ENCODE peak calls at places on chromosomes 6 and 20, in eight cellular contexts. D, E, H, K, Z, U, X and P are unnamed samples.

GRCh38 chr6:119517428-119517827 is 167.9 kb upstream of the MAN1A1 start:
- DNase-seq in X (no peak), D (no peak), K (no peak), U (no peak), H (no peak), Z (no peak), E (peak; percentile 53), P (no peak)

GRCh38 chr6:1629316-1629715 is 19.6 kb downstream of the FOXC1 start:
- DNase-seq in E (no peak), U (no peak), Z (no peak), K (no peak), D (no peak), X (no peak), H (no peak), P (peak; percentile 52)

GRCh38 chr6:34102099-34102656 is 43.7 kb downstream of the GRM4 start:
- DNase-seq in D (no peak), H (no peak), K (no peak), U (no peak), Z (no peak), X (no peak), E (no peak), P (no peak)

GRCh38 chr6:31400467-31401289 is 2.7 kb upstream of the MICA start:
- DNase-seq in K (peak; percentile 34), U (peak; percentile 53), X (peak; percentile 65), D (peak; percentile 47), H (peak; percentile 65), E (peak; percentile 77), Z (peak; percentile 72), P (peak; percentile 73)

GRCh38 chr6:33641144-33641543 is 20.0 kb downstream of the ITPR3 start:
- DNase-seq in D (no peak), K (no peak), Z (no peak), U (no peak), H (no peak), E (no peak), X (no peak), P (no peak)

GRCh38 chr20:47438464-47439381 is 63.0 kb upstream of the NCOA3 start:
- DNase-seq in Z (no peak), U (peak; percentile 61), K (no peak), X (peak; percentile 80), E (peak; percentile 68), D (peak; percentile 67), H (peak; percentile 77), P (no peak)

GRCh38 chr6:89414215-89414614 is 2.1 kb upstream of the RRAGD start:
- DNase-seq in E (no peak), D (no peak), K (no peak), U (no peak), X (no peak), H (no peak), Z (no peak), P (no peak)

GRCh38 chr6:132253211-132253610 is 148.1 kb downstream of the MOXD1 start:
- DNase-seq in Z (no peak), X (no peak), E (no peak), H (no peak), K (no peak), U (no peak), D (no peak), P (no peak)

GRCh38 chr6:152308306-152308705 is 328.9 kb downstream of the SYNE1 start:
- DNase-seq in X (no peak), U (no peak), Z (no peak), E (peak; percentile 60), K (no peak), D (no peak), H (no peak), P (peak; percentile 3)

GRCh38 chr20:62926229-62927127 is at the start of gene DIDO1:
- DNase-seq in U (peak; percentile 77), E (peak; percentile 88), Z (peak; percentile 94), H (peak; percentile 97), D (peak; percentile 91), X (peak; percentile 91), K (peak; percentile 77), P (peak; percentile 98)

GRCh38 chr6:18307006-18307405 is 42.7 kb upstream of the DEK start:
- DNase-seq in Z (no peak), D (peak; percentile 61), X (no peak), K (peak; percentile 48), H (no peak), E (peak; percentile 91), U (peak; percentile 89), P (no peak)

GRCh38 chr20:25848222-25848621 is 151.6 kb upstream of the ZNF337 start:
- DNase-seq in X (no peak), D (no peak), H (no peak), E (no peak), Z (no peak), U (no peak), K (no peak), P (no peak)

GRCh38 chr6:148935705-148936306 is 189.0 kb downstream of the UST start:
- DNase-seq in K (peak; percentile 71), D (no peak), E (no peak), H (no peak), Z (no peak), U (peak; percentile 71), X (peak; percentile 80), P (no peak)

GRCh38 chr6:148932731-148933130 is 185.9 kb downstream of the UST start:
- DNase-seq in H (no peak), D (no peak), E (no peak), X (no peak), Z (no peak), U (peak; percentile 60), K (peak; percentile 44), P (no peak)

GRCh38 chr6:148934956-148935355 is 188.1 kb downstream of the UST start:
- DNase-seq in Z (no peak), D (no peak), E (no peak), U (no peak), X (no peak), H (no peak), K (no peak), P (no peak)

GRCh38 chr6:148932208-148932607 is 185.4 kb downstream of the UST start:
- DNase-seq in U (no peak), X (no peak), D (no peak), H (no peak), K (no peak), E (no peak), Z (no peak), P (no peak)

GRCh38 chr6:148934534-148934933 is 187.7 kb downstream of the UST start:
- DNase-seq in E (no peak), H (no peak), U (peak; percentile 46), D (no peak), Z (no peak), K (peak; percentile 58), X (peak; percentile 5), P (peak; percentile 69)
- H3K4me2 ChIP-seq in E (no peak overlapping the region), H (no peak overlapping the region), U (no peak overlapping the region), D (no peak overlapping the region), Z (no peak overlapping the region), K (no peak overlapping the region), X (no peak overlapping the region), P (peak overlapping the region; percentile 78)

DNA sequence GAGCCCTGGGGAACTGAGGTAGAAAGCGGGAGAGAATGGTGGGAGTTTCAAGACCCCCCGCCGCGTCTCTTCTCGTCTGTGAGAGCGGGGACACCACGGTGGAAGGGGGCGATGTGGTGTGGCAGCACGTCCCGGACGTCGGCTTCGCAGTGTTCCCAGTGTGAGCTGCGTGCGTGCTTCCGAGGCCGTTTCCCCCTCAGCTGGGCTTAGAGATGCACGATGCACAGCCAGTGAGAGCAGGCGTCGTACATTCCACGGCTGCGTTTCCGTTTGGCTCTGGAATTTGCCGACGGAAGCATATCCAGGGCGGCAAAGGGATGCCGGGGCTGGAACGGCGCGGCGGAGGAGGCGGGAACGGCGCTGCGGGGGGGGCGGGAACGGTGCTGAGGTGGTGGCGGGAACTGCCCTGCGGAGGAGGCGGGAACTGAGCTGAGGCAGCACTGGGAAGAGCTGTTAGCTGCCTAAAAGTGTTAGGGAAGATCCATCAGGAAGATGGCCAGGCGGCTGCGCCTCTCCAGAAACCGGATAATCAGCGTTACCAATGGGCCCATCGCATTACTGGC is 37.7 kb downstream of the KIF25 start:
- DNase-seq in U (peak; percentile 83), X (peak; percentile 48), Z (no peak), D (no peak), E (peak; percentile 59), H (peak; percentile 74), K (peak; percentile 78), P (peak; percentile 94)
- H3K4me2 ChIP-seq in U (peak overlapping the region; percentile 71), X (peak overlapping the region; percentile 93), Z (no peak overlapping the region), D (no peak overlapping the region), E (no peak overlapping the region), H (peak overlapping the region; percentile 76), K (peak overlapping the region; percentile 93), P (peak overlapping the region; percentile 91)

GRCh38 chr6:142918339-142919042 is 26.5 kb downstream of the HIVEP2 start:
- DNase-seq in X (no peak), H (no peak), Z (no peak), E (no peak), U (peak; percentile 19), K (no peak), D (no peak), P (no peak)
- H3K4me2 ChIP-seq in X (no peak overlapping the region), H (no peak overlapping the region), Z (no peak overlapping the region), E (no peak overlapping the region), U (no peak overlapping the region), K (no peak overlapping the region), D (no peak overlapping the region), P (peak overlapping the region; percentile 58)

GRCh38 chr6:111603648-111604047 is 2.0 kb downstream of the TRAF3IP2 start:
- DNase-seq in Z (no peak), K (peak; percentile 34), U (peak; percentile 48), D (no peak), X (no peak), E (no peak), H (no peak), P (no peak)

GRCh38 chr6:111601875-111602274 is 3.8 kb downstream of the TRAF3IP2 start:
- DNase-seq in Z (no peak), K (peak; percentile 81), D (no peak), E (no peak), U (peak; percentile 79), H (no peak), X (no peak), P (no peak)

GRCh38 chr6:111604259-111605099 is 1.2 kb downstream of the TRAF3IP2 start:
- DNase-seq in Z (no peak), D (no peak), X (peak; percentile 26), E (peak; percentile 70), U (peak; percentile 86), H (no peak), K (peak; percentile 80), P (peak; percentile 78)

GRCh38 chr6:111600588-111601440 is 4.9 kb downstream of the TRAF3IP2 start:
- DNase-seq in U (peak; percentile 25), K (no peak), X (no peak), D (no peak), H (no peak), Z (no peak), E (no peak), P (no peak)

DNA sequence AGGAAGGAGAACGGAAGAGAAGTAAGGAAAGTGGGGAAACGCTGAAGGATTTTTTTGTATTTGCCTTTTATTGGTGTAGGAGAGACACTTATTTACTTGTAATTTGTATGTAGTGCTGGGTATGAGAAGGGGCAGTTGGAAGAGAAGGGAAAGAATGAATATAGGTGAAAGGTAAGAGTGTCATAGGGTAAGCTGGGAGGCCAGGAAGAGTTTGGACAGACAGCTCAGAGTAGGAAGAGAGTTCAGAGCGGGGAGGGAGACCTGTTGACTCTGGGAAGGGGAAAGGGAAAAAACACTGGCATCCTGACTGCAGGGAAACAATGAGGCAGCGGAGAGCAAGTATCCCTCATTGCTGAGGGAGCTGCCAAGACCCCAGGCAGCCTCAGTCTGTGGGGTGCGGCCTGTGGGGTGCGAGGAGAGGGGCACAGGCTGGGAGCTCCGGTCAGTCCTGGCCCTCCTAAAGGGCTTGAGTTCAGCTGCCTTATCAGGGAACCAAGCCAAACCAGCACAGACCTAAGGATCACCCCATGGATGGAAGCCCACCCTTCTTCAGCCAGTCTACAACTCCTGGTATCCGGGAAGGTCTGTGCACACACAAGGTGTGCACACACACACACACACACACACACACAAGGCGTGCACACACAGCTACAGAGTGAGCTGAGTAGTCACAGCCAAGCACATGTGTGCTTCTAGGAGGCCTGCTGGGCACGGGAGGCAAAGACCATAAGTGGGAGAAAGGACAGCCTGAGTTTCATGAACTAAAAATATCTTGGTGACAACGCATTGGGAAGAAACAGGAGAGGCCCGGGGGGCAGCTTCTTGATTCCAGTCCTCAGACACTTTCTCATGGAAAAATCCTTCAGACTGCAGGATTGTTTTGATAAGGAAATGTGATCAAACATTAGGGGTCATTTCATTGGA is 2.9 kb downstream of the TRAF3IP2 start:
- DNase-seq in U (peak; percentile 86), X (no peak), D (no peak), E (no peak), K (peak; percentile 85), Z (no peak), H (no peak), P (peak; percentile 90)
- H3K4me2 ChIP-seq in U (peak overlapping the region; percentile 98), X (peak overlapping the region; percentile 93), D (peak overlapping the region; percentile 87), E (no peak overlapping the region), K (peak overlapping the region; percentile 85), Z (no peak overlapping the region), H (no peak overlapping the region), P (peak overlapping the region; percentile 85)